ENCODE peak calls at places on chromosomes 3 and 15, in seven cellular contexts. O is hepatic stellate cell; P is NCI-H2171 treated with DMSO at 0.1 percent for 48 hours; L is HCEC 1CT; B is stimulated activated naive CD8-positive, alpha-beta T cell treated with anti-CD3 and anti-CD28 coated beads, Interleukin-15, amount 100 ng/mL, for 72 hours; N is NT2/D1; G is stimulated activated CD8-positive, alpha-beta memory T cell treated with anti-CD3 and anti-CD28 coated beads, Interleukin-15, amount 100 ng/mL, for 4 hours. Y is an unnamed sample.
A peak's percentile ranks its signal among the peaks of the same experiment; 100 is the strongest.

GRCh38 chr3:193190387-193190786 is 50.6 kb upstream of the PLAAT1 start:
- DNase-seq in O (no peak), P (peak; percentile 99), L (no peak), B (no peak), N (peak; percentile 76), G (no peak), Y (peak; percentile 30)

GRCh38 chr3:42906085-42906904 is at the start of gene ZNF662:
- DNase-seq in O (peak; percentile 46), P (no peak), L (no peak), B (peak; percentile 55), N (no peak), G (no peak), Y (no peak)

GRCh38 chr15:48003447-48003846 is 117.3 kb upstream of the SLC24A5 start:
- DNase-seq in O (no peak), P (no peak), L (no peak), B (no peak), N (no peak), G (no peak), Y (no peak)

GRCh38 chr3:35739964-35740527 is 100.7 kb downstream of the ARPP21 start:
- DNase-seq in O (no peak), P (peak; percentile 63), L (no peak), B (no peak), N (no peak), G (no peak), Y (no peak)

GRCh38 chr15:92601940-92602593 is 53.5 kb downstream of the FAM174B start:
- DNase-seq in O (no peak), P (no peak), L (no peak), B (no peak), N (no peak), G (no peak), Y (no peak)

GRCh38 chr3:106013971-106014370 is 145.2 kb upstream of the CBLB start:
- DNase-seq in O (peak; percentile 16), P (no peak), L (peak; percentile 99), B (no peak), N (no peak), G (no peak), Y (no peak)

GRCh38 chr15:42404461-42405235 is 45.3 kb downstream of the CAPN3 start:
- DNase-seq in O (no peak), P (no peak), L (no peak), B (no peak), N (no peak), G (no peak), Y (no peak)

GRCh38 chr3:168141405-168141993 is 45.8 kb upstream of the GOLIM4 start:
- DNase-seq in O (no peak), P (no peak), L (no peak), B (no peak), N (no peak), G (no peak), Y (no peak)

GRCh38 chr3:16802382-16802781 is 82.4 kb upstream of the PLCL2 start:
- DNase-seq in O (no peak), P (peak; percentile 27), L (no peak), B (no peak), N (no peak), G (no peak), Y (no peak)

GRCh38 chr3:18443670-18444596 is 18.8 kb upstream of the SATB1 start:
- DNase-seq in O (no peak), P (peak; percentile 13), L (no peak), B (no peak), N (no peak), G (no peak), Y (no peak)

GRCh38 chr3:149086232-149086988 is at the start of gene HLTF:
- DNase-seq in O (peak; percentile 98), P (peak; percentile 98), L (peak; percentile 92), B (peak; percentile 84), N (peak; percentile 98), G (peak; percentile 87), Y (no peak)

GRCh38 chr3:47865192-47865591 is 62.3 kb downstream of the DHX30 start:
- DNase-seq in O (no peak), P (no peak), L (no peak), B (no peak), N (no peak), G (no peak), Y (no peak)

GRCh38 chr3:192772495-192772894 is 45.2 kb upstream of the FGF12 start:
- DNase-seq in O (peak; percentile 21), P (peak; percentile 62), L (peak; percentile 9), B (no peak), N (peak; percentile 40), G (no peak), Y (peak; percentile 72)

GRCh38 chr3:129039271-129040038 is 21.1 kb upstream of the GP9 start:
- DNase-seq in O (no peak), P (peak; percentile 85), L (no peak), B (no peak), N (no peak), G (no peak), Y (no peak)

GRCh38 chr3:27357665-27358258 is 11.4 kb downstream of the NEK10 start:
- DNase-seq in O (peak; percentile 30), P (peak; percentile 0), L (peak; percentile 58), B (peak; percentile 41), N (peak; percentile 69), G (peak; percentile 37), Y (peak; percentile 43)

GRCh38 chr15:63233667-63234419 is 43.6 kb upstream of the APH1B start:
- DNase-seq in O (peak; percentile 44), P (no peak), L (peak; percentile 84), B (no peak), N (no peak), G (no peak), Y (no peak)

Y was measured in SW480.